ENCODE peak calls at places on chromosomes 6 and 20, in ten cellular contexts. T is activated CD4-positive, CD25-positive, alpha-beta regulatory T cell; P is skeletal muscle cell; Q is endothelial cell of umbilical vein; K is nephron progenitor cell; R is A673; A is astrocyte of the hippocampus; X is HepG2; J is GM19239; L is Kasumi-1. M is an unnamed sample.

GRCh38 chr6:136016228-136017225 is 165.0 kb downstream of the PDE7B start:
- DNase-seq in T (no peak), P (no peak), Q (no peak), K (no peak), R (peak), A (peak), X (no peak), J (no peak), L (no peak), M (peak)

GRCh38 chr6:25620391-25620790 is 31.6 kb upstream of the SCGN start:
- DNase-seq in T (no peak), P (no peak), Q (no peak), K (no peak), R (no peak), A (no peak), X (no peak), J (no peak), L (no peak), M (no peak)

GRCh38 chr6:43997342-43997677 is 129.9 kb downstream of the MRPL14 start:
- DNase-seq in T (no peak), P (no peak), Q (no peak), K (no peak), R (no peak), A (no peak), X (no peak), J (no peak), L (no peak), M (no peak)

GRCh38 chr6:80010296-80010695 is 5.8 kb downstream of the TTK start:
- DNase-seq in T (no peak), P (no peak), Q (no peak), K (no peak), R (no peak), A (no peak), X (no peak), J (no peak), L (no peak), M (no peak)

GRCh38 chr6:129267028-129267427 is 384.1 kb downstream of the LAMA2 start:
- DNase-seq in T (no peak), P (no peak), Q (no peak), K (no peak), R (no peak), A (no peak), X (no peak), J (no peak), L (no peak), M (peak)

GRCh38 chr20:47907031-47907670 is 121.9 kb upstream of the SULF2 start:
- DNase-seq in T (no peak), P (no peak), Q (no peak), K (no peak), R (no peak), A (no peak), X (no peak), J (no peak), L (no peak), M (no peak)

GRCh38 chr6:170062904-170063220 is 228.0 kb downstream of the DLL1 start:
- DNase-seq in T (no peak), P (no peak), Q (no peak), K (no peak), R (no peak), A (no peak), X (no peak), J (no peak), L (no peak), M (no peak)

GRCh38 chr20:5090191-5090590 is 29.6 kb downstream of the PCNA start:
- DNase-seq in T (no peak), P (no peak), Q (peak), K (no peak), R (no peak), A (no peak), X (no peak), J (no peak), L (peak), M (no peak)

GRCh38 chr20:21179796-21180195 is 53.9 kb downstream of the KIZ start:
- DNase-seq in T (no peak), P (no peak), Q (no peak), K (no peak), R (no peak), A (no peak), X (no peak), J (no peak), L (no peak), M (no peak)

GRCh38 chr20:54004397-54004940 is 65.9 kb downstream of the BCAS1 start:
- DNase-seq in T (no peak), P (no peak), Q (no peak), K (no peak), R (no peak), A (no peak), X (no peak), J (peak), L (no peak), M (no peak)

GRCh38 chr6:107102414-107102805 is 12.9 kb downstream of the BEND3 start:
- DNase-seq in T (no peak), P (no peak), Q (no peak), K (no peak), R (no peak), A (no peak), X (no peak), J (no peak), L (no peak), M (peak)

GRCh38 chr6:148711833-148712653 is 34.8 kb upstream of the UST start:
- DNase-seq in T (no peak), P (no peak), Q (no peak), K (no peak), R (no peak), A (no peak), X (no peak), J (no peak), L (no peak), M (no peak)

GRCh38 chr6:50791900-50792508 is 26.7 kb upstream of the TFAP2B start:
- DNase-seq in T (no peak), P (peak), Q (peak), K (peak), R (peak), A (peak), X (peak), J (peak), L (peak), M (peak)

GRCh38 chr6:8562133-8562532 is 126.8 kb upstream of the SLC35B3 start:
- DNase-seq in T (no peak), P (no peak), Q (no peak), K (no peak), R (no peak), A (no peak), X (no peak), J (no peak), L (no peak), M (no peak)

GRCh38 chr6:29834564-29835436 is 7.2 kb downstream of the HLA-G start:
- DNase-seq in T (peak), P (no peak), Q (peak), K (peak), R (peak), A (peak), X (no peak), J (no peak), L (no peak), M (peak)

GRCh38 chr6:161168281-161168891 is 105.5 kb downstream of the AGPAT4 start:
- DNase-seq in T (no peak), P (peak), Q (peak), K (no peak), R (peak), A (peak), X (no peak), J (no peak), L (no peak), M (peak)

GRCh38 chr6:109236140-109237081 is 141.1 kb downstream of the CEP57L1 start:
- DNase-seq in T (no peak), P (no peak), Q (no peak), K (peak), R (no peak), A (peak), X (peak), J (no peak), L (no peak), M (peak)

GRCh38 chr6:131015630-131016263 is 47.3 kb downstream of the EPB41L2 start:
- DNase-seq in T (no peak), P (peak), Q (peak), K (no peak), R (no peak), A (peak), X (no peak), J (no peak), L (no peak), M (no peak)

GRCh38 chr6:11190625-11191245 is 41.7 kb downstream of the NEDD9 start:
- DNase-seq in T (no peak), P (no peak), Q (no peak), K (no peak), R (no peak), A (no peak), X (no peak), J (no peak), L (no peak), M (no peak)